ENCODE peak calls at places on chromosomes 13 and 19, in five cellular contexts. One of them, this sample, is unnamed.

GRCh38 chr13:109036091-109036490 is 406.7 kb downstream of the MYO16 start:
- DNase-seq in K562: no peak
- DNase-seq in H1: no peak
- DNase-seq in HepG2: no peak
- DNase-seq in WTC11: no peak
- DNase-seq in this sample: no peak

GRCh38 chr19:3161453-3161852 is 17.1 kb upstream of the S1PR4 start:
- DNase-seq in K562: peak
- DNase-seq in H1: no peak
- DNase-seq in HepG2: no peak
- DNase-seq in WTC11: no peak
- DNase-seq in this sample: peak

GRCh38 chr19:7456964-7457541 is 31.8 kb downstream of the PEX11G start:
- DNase-seq in K562: no peak
- DNase-seq in H1: no peak
- DNase-seq in HepG2: no peak
- DNase-seq in WTC11: no peak
- DNase-seq in this sample: no peak

GRCh38 chr13:102903659-102904407 is 58.0 kb downstream of the ERCC5 start:
- DNase-seq in K562: peak
- DNase-seq in H1: no peak
- DNase-seq in HepG2: no peak
- DNase-seq in WTC11: no peak
- DNase-seq in this sample: peak

GRCh38 chr13:73835138-73835721 is 299.0 kb downstream of the KLF12 start:
- DNase-seq in K562: peak
- DNase-seq in H1: no peak
- DNase-seq in HepG2: peak
- DNase-seq in WTC11: no peak
- DNase-seq in this sample: peak

GRCh38 chr13:51958217-51958547 is 53.1 kb downstream of the ATP7B start:
- DNase-seq in K562: no peak
- DNase-seq in H1: no peak
- DNase-seq in HepG2: no peak
- DNase-seq in WTC11: no peak
- DNase-seq in this sample: no peak

GRCh38 chr19:50565984-50566903 is 2.0 kb downstream of the LRRC4B start:
- DNase-seq in K562: no peak
- DNase-seq in H1: peak
- DNase-seq in HepG2: no peak
- DNase-seq in WTC11: peak
- DNase-seq in this sample: no peak

GRCh38 chr13:28657784-28658538 is 969 bp upstream of the POMP start:
- DNase-seq in K562: peak
- DNase-seq in H1: no peak
- DNase-seq in HepG2: no peak
- DNase-seq in WTC11: no peak
- DNase-seq in this sample: no peak

GRCh38 chr19:5316138-5316537 is 24.5 kb downstream of the PTPRS start:
- DNase-seq in K562: no peak
- DNase-seq in H1: no peak
- DNase-seq in HepG2: no peak
- DNase-seq in WTC11: no peak
- DNase-seq in this sample: no peak

GRCh38 chr13:97892717-97893116 is 60.8 kb upstream of the IPO5 start:
- DNase-seq in K562: no peak
- DNase-seq in H1: no peak
- DNase-seq in HepG2: no peak
- DNase-seq in WTC11: no peak
- DNase-seq in this sample: peak

GRCh38 chr19:31838163-31838798 is 489.0 kb upstream of the TSHZ3 start:
- DNase-seq in K562: no peak
- DNase-seq in H1: no peak
- DNase-seq in HepG2: no peak
- DNase-seq in WTC11: no peak
- DNase-seq in this sample: no peak

GRCh38 chr19:16749326-16749725 is 29.7 kb downstream of the NWD1 start:
- DNase-seq in K562: no peak
- DNase-seq in H1: no peak
- DNase-seq in HepG2: no peak
- DNase-seq in WTC11: no peak
- DNase-seq in this sample: no peak

GRCh38 chr19:49019242-49019932 is 2.5 kb upstream of the LHB start:
- DNase-seq in K562: peak
- DNase-seq in H1: peak
- DNase-seq in HepG2: peak
- DNase-seq in WTC11: peak
- DNase-seq in this sample: peak

GRCh38 chr13:33730147-33730546 is 87.8 kb upstream of the RFC3 start:
- DNase-seq in K562: no peak
- DNase-seq in H1: no peak
- DNase-seq in HepG2: no peak
- DNase-seq in WTC11: no peak
- DNase-seq in this sample: no peak

GRCh38 chr19:17772172-17772571 is 20.9 kb downstream of the FCHO1 start:
- DNase-seq in K562: peak
- DNase-seq in H1: no peak
- DNase-seq in HepG2: no peak
- DNase-seq in WTC11: no peak
- DNase-seq in this sample: peak

GRCh38 chr13:114130708-114131580 is 1.5 kb downstream of the RASA3 start:
- DNase-seq in K562: peak
- DNase-seq in H1: no peak
- DNase-seq in HepG2: no peak
- DNase-seq in WTC11: no peak
- DNase-seq in this sample: peak

GRCh38 chr19:46015080-46015960 is 7.5 kb downstream of the PGLYRP1 start:
- DNase-seq in K562: no peak
- DNase-seq in H1: peak
- DNase-seq in HepG2: no peak
- DNase-seq in WTC11: peak
- DNase-seq in this sample: peak

GRCh38 chr13:52738719-52739467 is 727 bp downstream of the CNMD start:
- DNase-seq in K562: peak
- DNase-seq in H1: peak
- DNase-seq in HepG2: no peak
- DNase-seq in WTC11: peak
- DNase-seq in this sample: no peak

GRCh38 chr19:10431254-10431942 is 11.1 kb downstream of the PDE4A start:
- DNase-seq in K562: peak
- DNase-seq in H1: peak
- DNase-seq in HepG2: no peak
- DNase-seq in WTC11: peak
- DNase-seq in this sample: no peak

GRCh38 chr13:36420437-36420891 is 11.8 kb upstream of the CCNA1 start:
- DNase-seq in K562: peak
- DNase-seq in H1: peak
- DNase-seq in HepG2: peak
- DNase-seq in WTC11: peak
- DNase-seq in this sample: peak

GRCh38 chr13:22262328-22262920 is 591.6 kb downstream of the FGF9 start:
- DNase-seq in K562: no peak
- DNase-seq in H1: no peak
- DNase-seq in HepG2: no peak
- DNase-seq in WTC11: no peak
- DNase-seq in this sample: no peak

GRCh38 chr13:51714663-51715168 is 89.2 kb downstream of the DHRS12 start:
- DNase-seq in K562: no peak
- DNase-seq in H1: no peak
- DNase-seq in HepG2: no peak
- DNase-seq in WTC11: no peak
- DNase-seq in this sample: peak

GRCh38 chr13:74289861-74290260 is 155.7 kb upstream of the KLF12 start:
- DNase-seq in K562: no peak
- DNase-seq in H1: no peak
- DNase-seq in HepG2: no peak
- DNase-seq in WTC11: no peak
- DNase-seq in this sample: no peak

GRCh38 chr19:4064073-4064550 is 2.6 kb downstream of the ZBTB7A start:
- DNase-seq in K562: no peak
- DNase-seq in H1: no peak
- DNase-seq in HepG2: no peak
- DNase-seq in WTC11: no peak
- DNase-seq in this sample: no peak

GRCh38 chr13:89796196-89796595 is 1551.3 kb upstream of the MIR17HG start:
- DNase-seq in K562: no peak
- DNase-seq in H1: no peak
- DNase-seq in HepG2: no peak
- DNase-seq in WTC11: no peak
- DNase-seq in this sample: no peak

GRCh38 chr19:39434123-39435076 is 1.3 kb downstream of the RPS16 start:
- DNase-seq in K562: no peak
- DNase-seq in H1: no peak
- DNase-seq in HepG2: no peak
- DNase-seq in WTC11: no peak
- DNase-seq in this sample: peak

GRCh38 chr13:25249001-25249543 is 38.2 kb downstream of the MTMR6 start:
- DNase-seq in K562: peak
- DNase-seq in H1: no peak
- DNase-seq in HepG2: peak
- DNase-seq in WTC11: peak
- DNase-seq in this sample: no peak

GRCh38 chr13:86765462-86765861 is 905.7 kb upstream of the SLITRK5 start:
- DNase-seq in K562: no peak
- DNase-seq in H1: no peak
- DNase-seq in HepG2: no peak
- DNase-seq in WTC11: no peak
- DNase-seq in this sample: no peak

GRCh38 chr19:1112254-1113208 is 8.7 kb downstream of the GPX4 start:
- DNase-seq in K562: peak
- DNase-seq in H1: no peak
- DNase-seq in HepG2: no peak
- DNase-seq in WTC11: peak
- DNase-seq in this sample: no peak

DNA sequence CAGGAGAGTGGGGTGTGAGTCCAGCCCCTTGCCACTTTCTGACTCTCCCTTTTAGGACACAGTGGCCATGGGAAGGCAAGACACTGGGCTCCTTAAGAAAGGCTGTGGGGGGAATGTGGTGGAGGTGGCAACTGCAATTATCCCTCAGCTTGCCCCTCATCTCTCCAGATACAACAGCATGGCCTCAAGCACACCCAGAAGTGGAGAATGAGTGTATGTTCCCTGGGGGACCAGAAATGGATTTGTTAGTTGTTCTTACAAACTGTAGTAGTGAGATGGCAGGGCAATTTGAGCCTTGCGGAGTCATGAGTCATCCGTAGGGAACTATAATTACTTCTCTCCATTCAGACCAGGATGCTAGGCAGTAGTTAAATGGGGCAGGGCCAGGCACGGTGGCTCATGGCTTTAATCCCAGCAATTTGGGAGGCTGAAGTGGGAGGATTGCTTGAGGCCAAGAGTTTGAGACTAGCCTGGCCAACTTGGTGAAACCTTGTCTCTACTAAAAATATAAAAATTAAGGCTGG is 25.6 kb upstream of the CXCL17 start:
- DNase-seq in K562: no peak
- DNase-seq in H1: no peak
- DNase-seq in HepG2: no peak
- DNase-seq in WTC11: no peak
- DNase-seq in this sample: peak
- TF ChIP-seq USF2 in K562: no peak
- TF ChIP-seq USF2 in H1: no peak
- TF ChIP-seq USF2 in HepG2: no peak
- TF ChIP-seq USF2 in WTC11: no peak
- TF ChIP-seq USF2 in this sample: no peak

GRCh38 chr13:47033216-47033615 is 136.4 kb upstream of the HTR2A start:
- DNase-seq in K562: peak
- DNase-seq in H1: no peak
- DNase-seq in HepG2: no peak
- DNase-seq in WTC11: no peak
- DNase-seq in this sample: no peak
- TF ChIP-seq JUN in K562: no peak
- TF ChIP-seq JUN in H1: no peak
- TF ChIP-seq JUN in HepG2: no peak
- TF ChIP-seq JUN in WTC11: no peak
- TF ChIP-seq JUN in this sample: no peak

GRCh38 chr19:30244533-30244932 is 127.7 kb upstream of the ZNF536 start:
- DNase-seq in K562: no peak
- DNase-seq in H1: no peak
- DNase-seq in HepG2: no peak
- DNase-seq in WTC11: no peak
- DNase-seq in this sample: no peak

GRCh38 chr19:30245401-30246039 is 126.7 kb upstream of the ZNF536 start:
- DNase-seq in K562: no peak
- DNase-seq in H1: no peak
- DNase-seq in HepG2: no peak
- DNase-seq in WTC11: no peak
- DNase-seq in this sample: no peak

GRCh38 chr19:30237146-30237545 is 135.0 kb upstream of the ZNF536 start:
- DNase-seq in K562: no peak
- DNase-seq in H1: no peak
- DNase-seq in HepG2: no peak
- DNase-seq in WTC11: no peak
- DNase-seq in this sample: no peak

GRCh38 chr19:30236587-30236986 is 135.6 kb upstream of the ZNF536 start:
- DNase-seq in K562: no peak
- DNase-seq in H1: no peak
- DNase-seq in HepG2: no peak
- DNase-seq in WTC11: no peak
- DNase-seq in this sample: no peak

DNA sequence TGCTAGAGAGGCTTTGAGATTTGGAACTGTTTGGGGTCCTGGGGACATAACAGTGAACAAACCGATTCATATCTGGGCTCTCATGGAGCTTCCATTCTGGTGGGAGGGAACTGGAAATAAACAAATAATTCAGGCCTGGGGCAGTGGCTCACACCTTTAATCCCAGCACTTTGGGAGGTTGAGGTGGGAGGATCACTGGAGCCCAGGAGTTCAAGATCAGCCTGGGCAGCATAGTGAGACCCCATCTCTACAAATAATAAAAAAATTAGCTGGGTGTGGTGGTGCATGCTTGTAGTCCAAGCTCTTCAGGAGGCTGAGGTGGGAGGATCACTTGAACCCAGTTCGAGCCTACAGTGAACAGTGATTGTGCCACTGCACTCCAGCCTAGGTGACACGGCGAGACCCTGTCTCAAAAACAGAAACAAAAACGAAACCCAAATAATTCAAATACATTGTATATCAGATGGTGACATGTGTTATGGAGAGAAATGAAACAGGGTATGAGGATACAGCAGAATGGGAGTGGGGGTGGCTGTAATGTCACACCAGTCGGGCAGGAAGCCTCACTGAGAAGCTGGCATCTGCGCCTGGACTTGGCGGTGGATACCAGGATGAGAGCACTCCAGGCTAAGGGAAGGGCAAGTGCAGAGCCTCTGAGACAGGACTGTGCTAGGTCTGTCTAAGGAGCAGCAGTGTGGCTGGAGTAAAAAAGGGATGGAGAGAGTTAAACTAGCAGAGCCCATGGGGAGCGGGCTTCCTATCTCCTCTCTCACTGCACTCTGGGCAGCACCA is 131.1 kb upstream of the ZNF536 start:
- DNase-seq in K562: no peak
- DNase-seq in H1: no peak
- DNase-seq in HepG2: no peak
- DNase-seq in WTC11: no peak
- DNase-seq in this sample: no peak
- TF ChIP-seq USF2 in K562: no peak
- TF ChIP-seq USF2 in H1: no peak
- TF ChIP-seq USF2 in HepG2: no peak
- TF ChIP-seq USF2 in WTC11: no peak
- TF ChIP-seq USF2 in this sample: no peak

GRCh38 chr13:112984954-112985802 is 16.2 kb downstream of the MCF2L start:
- DNase-seq in K562: no peak
- DNase-seq in H1: no peak
- DNase-seq in HepG2: peak
- DNase-seq in WTC11: no peak
- DNase-seq in this sample: no peak
- TF ChIP-seq JUN in K562: no peak
- TF ChIP-seq JUN in H1: no peak
- TF ChIP-seq JUN in HepG2: no peak
- TF ChIP-seq JUN in WTC11: no peak
- TF ChIP-seq JUN in this sample: no peak